ENCODE peak calls at places on chromosomes 12 and 14, in seven cellular contexts. Q, T, E, D, U, J and I are unnamed samples.

GRCh38 chr12:101616027-101616494 is 21.3 kb downstream of the MYBPC1 start:
- DNase-seq in Q (no peak), U (no peak), E (no peak), D (no peak), T (no peak), J (no peak), I (no peak)

GRCh38 chr12:24222968-24223367 is 273.5 kb upstream of the SOX5 start:
- DNase-seq in J (no peak), Q (peak), D (no peak), T (no peak), U (no peak), E (no peak), I (no peak)

GRCh38 chr12:91163116-91163515 is 19.5 kb downstream of the DCN start:
- DNase-seq in T (no peak), J (no peak), D (no peak), U (no peak), E (no peak), Q (no peak), I (no peak)

GRCh38 chr12:64059685-64060084 is 162.4 kb downstream of the KICS2 start:
- DNase-seq in Q (peak), U (no peak), E (no peak), T (no peak), J (no peak), D (no peak), I (no peak)

GRCh38 chr14:26427059-26427458 is 170.8 kb downstream of the NOVA1 start:
- DNase-seq in Q (peak), E (no peak), J (no peak), D (no peak), U (peak), T (no peak), I (no peak)

GRCh38 chr12:128069359-128069997 is 197.5 kb upstream of the TMEM132C start:
- DNase-seq in U (no peak), J (no peak), Q (peak), E (no peak), T (no peak), D (no peak), I (peak)

GRCh38 chr12:103880299-103881142 is 39.5 kb upstream of the NT5DC3 start:
- DNase-seq in E (no peak), Q (no peak), U (no peak), J (peak), T (no peak), D (no peak), I (no peak)

GRCh38 chr12:95318071-95318545 is 100.5 kb downstream of the VEZT start:
- DNase-seq in J (no peak), U (no peak), E (no peak), T (no peak), Q (peak), D (no peak), I (no peak)

GRCh38 chr12:114809132-114809531 is 125.2 kb upstream of the TBX3 start:
- DNase-seq in T (no peak), J (no peak), U (no peak), Q (no peak), E (no peak), D (no peak), I (no peak)

GRCh38 chr14:99267871-99268775 is 3.9 kb downstream of the BCL11B start:
- DNase-seq in E (no peak), U (no peak), J (no peak), T (no peak), D (peak), Q (no peak), I (no peak)

GRCh38 chr14:79825046-79825521 is 386.2 kb downstream of the DIO2 start:
- DNase-seq in U (peak), T (no peak), Q (peak), E (no peak), D (no peak), J (no peak), I (no peak)

GRCh38 chr14:91048676-91049075 is 11.8 kb downstream of the RPS6KA5 start:
- DNase-seq in T (no peak), E (no peak), Q (no peak), U (no peak), D (no peak), J (no peak), I (no peak)

GRCh38 chr12:93664573-93665138 is 12.5 kb upstream of the CRADD start:
- DNase-seq in U (no peak), T (no peak), E (no peak), D (no peak), Q (peak), J (no peak), I (no peak)

GRCh38 chr14:100726467-100726811 is 253 bp upstream of the DLK1 start:
- DNase-seq in J (no peak), U (no peak), E (no peak), T (peak), Q (no peak), D (no peak), I (no peak)

GRCh38 chr12:93979189-93979588 is 169.2 kb upstream of the PLXNC1 start:
- DNase-seq in E (no peak), T (no peak), J (peak), U (no peak), Q (peak), D (no peak), I (no peak)

GRCh38 chr12:8678661-8679111 is 16.1 kb upstream of the MFAP5 start:
- DNase-seq in J (no peak), Q (peak), E (no peak), U (no peak), D (no peak), T (no peak), I (no peak)

GRCh38 chr14:102937331-102938175 is 15.1 kb downstream of the AMN start:
- DNase-seq in Q (no peak), E (peak), U (no peak), T (peak), D (no peak), J (no peak), I (no peak)

GRCh38 chr14:76842414-76842813 is 16.2 kb downstream of the LRRC74A start:
- DNase-seq in U (no peak), E (no peak), J (no peak), D (no peak), Q (no peak), T (no peak), I (no peak)

GRCh38 chr12:31506907-31507306 is 84.0 kb downstream of the DENND5B start:
- DNase-seq in T (no peak), D (no peak), E (no peak), U (no peak), J (no peak), Q (peak), I (no peak)

GRCh38 chr12:128734391-128734790 is 89.4 kb downstream of the SLC15A4 start:
- DNase-seq in D (no peak), U (no peak), E (no peak), J (no peak), Q (no peak), T (no peak), I (no peak)

GRCh38 chr14:98138666-98139065 is 1133.3 kb downstream of the BCL11B start:
- DNase-seq in T (no peak), Q (peak), J (no peak), U (no peak), D (peak), E (no peak), I (peak)

GRCh38 chr14:91911474-91912032 is 35.9 kb downstream of the FBLN5 start:
- DNase-seq in U (no peak), J (peak), T (no peak), Q (peak), D (peak), E (no peak), I (peak)

GRCh38 chr14:80146941-80147340 is 64.4 kb downstream of the DIO2 start:
- DNase-seq in U (no peak), E (no peak), Q (no peak), T (no peak), D (no peak), J (no peak), I (no peak)

GRCh38 chr12:56808954-56809353 is 45.8 kb downstream of the HSD17B6 start:
- DNase-seq in Q (peak), T (no peak), D (no peak), J (no peak), E (no peak), U (no peak), I (no peak)

GRCh38 chr14:70887207-70888150 is 19.8 kb upstream of the PCNX1 start:
- DNase-seq in T (no peak), D (no peak), E (no peak), U (no peak), J (peak), Q (peak), I (no peak)

GRCh38 chr12:102005256-102005655 is 56.5 kb downstream of the WASHC3 start:
- DNase-seq in T (no peak), D (no peak), E (no peak), U (no peak), J (no peak), Q (no peak), I (no peak)

GRCh38 chr12:118357327-118358007 is 15.2 kb downstream of the TAOK3 start:
- DNase-seq in T (no peak), Q (peak), J (peak), E (no peak), D (peak), U (peak), I (no peak)

GRCh38 chr12:1864456-1864855 is 44.1 kb downstream of the LRTM2 start:
- DNase-seq in E (no peak), T (no peak), J (no peak), U (no peak), Q (no peak), D (no peak), I (no peak)

GRCh38 chr12:68344126-68344525 is 12.0 kb upstream of the MDM1 start:
- DNase-seq in Q (no peak), T (no peak), J (no peak), D (no peak), E (no peak), U (no peak), I (no peak)

GRCh38 chr14:61320806-61321384 is 484 bp upstream of the PRKCH start:
- DNase-seq in Q (no peak), D (peak), E (no peak), T (peak), J (no peak), U (no peak), I (peak)
- H3K4me3 ChIP-seq in Q (peak), D (peak), E (peak), T (peak), J (peak), U (peak), I (peak)

GRCh38 chr14:29558516-29558915 is 369.1 kb downstream of the PRKD1 start:
- DNase-seq in J (no peak), Q (peak), U (no peak), E (no peak), T (no peak), D (no peak), I (no peak)
- H3K4me3 ChIP-seq in J (no peak), Q (no peak), U (no peak), E (no peak), T (no peak), D (no peak), I (no peak)

GRCh38 chr12:131174901-131175300 is 221.2 kb downstream of the ADGRD1 start:
- DNase-seq in T (no peak), Q (no peak), E (no peak), J (no peak), U (no peak), D (no peak), I (no peak)

GRCh38 chr12:131176926-131177325 is 223.2 kb downstream of the ADGRD1 start:
- DNase-seq in J (no peak), D (no peak), E (no peak), U (no peak), Q (no peak), T (no peak), I (peak)

GRCh38 chr12:131176266-131176665 is 222.6 kb downstream of the ADGRD1 start:
- DNase-seq in Q (no peak), J (no peak), U (no peak), D (no peak), E (no peak), T (no peak), I (no peak)

DNA sequence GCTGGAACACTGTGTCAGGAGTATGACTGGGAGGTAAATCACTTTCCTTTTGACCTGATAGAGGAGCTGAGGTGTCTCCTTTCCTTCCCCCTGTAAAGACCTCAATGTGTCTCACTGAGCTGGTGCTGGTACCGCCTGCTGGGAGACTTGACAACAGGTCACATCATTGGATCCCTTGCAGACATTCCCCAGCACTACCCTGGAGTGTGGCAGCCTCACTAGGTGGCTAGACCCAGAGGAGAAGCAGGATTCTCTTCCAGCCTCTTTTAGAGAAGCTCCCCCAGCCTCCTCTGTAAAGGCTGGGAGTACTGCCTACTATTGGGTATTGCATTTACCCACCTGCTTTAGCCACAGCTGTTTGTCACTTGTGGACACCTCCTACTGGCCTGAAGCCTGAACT is 223.9 kb downstream of the ADGRD1 start:
- DNase-seq in E (no peak), J (no peak), T (no peak), D (no peak), U (no peak), Q (no peak), I (peak)
- H3K4me3 ChIP-seq in E (no peak), J (no peak), T (no peak), D (no peak), U (no peak), Q (no peak), I (no peak)

DNA sequence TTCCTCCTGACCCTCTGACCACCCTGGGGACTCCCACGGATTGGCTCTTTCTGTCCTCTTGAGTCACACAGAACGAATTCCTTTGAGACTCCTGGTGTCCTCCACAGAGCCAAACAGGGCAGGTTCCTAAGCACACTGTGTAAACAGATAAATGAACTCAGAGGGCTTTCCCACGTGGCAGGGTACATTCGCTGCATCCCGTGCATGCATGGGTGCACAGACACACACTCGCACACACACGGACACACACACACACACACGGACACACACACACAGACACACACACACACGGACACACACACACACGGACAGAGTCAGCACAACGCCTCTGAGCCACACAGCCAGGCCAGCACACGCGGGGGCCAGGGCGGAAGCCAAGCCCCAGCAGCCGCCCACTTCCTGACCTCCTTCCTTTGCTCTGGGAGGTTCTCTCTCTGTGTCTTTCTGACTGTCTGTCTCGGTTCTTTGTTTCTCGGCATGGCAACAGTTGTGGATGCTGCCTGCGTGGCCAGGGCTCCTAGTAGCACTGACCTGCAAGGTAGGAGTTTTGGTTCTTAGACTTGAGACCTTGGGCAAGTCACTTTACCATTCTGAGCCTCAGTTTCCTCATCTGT is 706 bp downstream of the CRACR2A start:
- DNase-seq in D (peak), J (peak), Q (peak), E (peak), T (peak), U (peak), I (peak)
- H3K4me3 ChIP-seq in D (peak), J (peak), Q (peak), E (peak), T (peak), U (peak), I (peak)

GRCh38 chr12:115852054-115852453 is 425.4 kb downstream of the MED13L start:
- DNase-seq in D (no peak), E (no peak), U (no peak), J (no peak), T (no peak), Q (no peak), I (no peak)

GRCh38 chr12:115849262-115849943 is 428.1 kb downstream of the MED13L start:
- DNase-seq in Q (no peak), T (no peak), E (no peak), U (no peak), D (no peak), J (no peak), I (no peak)

GRCh38 chr12:115847398-115847797 is 430.1 kb downstream of the MED13L start:
- DNase-seq in D (no peak), J (no peak), T (no peak), Q (no peak), E (no peak), U (no peak), I (no peak)

GRCh38 chr12:115846516-115846915 is 431.0 kb downstream of the MED13L start:
- DNase-seq in D (no peak), J (no peak), E (no peak), U (no peak), Q (no peak), T (no peak), I (no peak)

GRCh38 chr12:115850924-115851323 is 426.6 kb downstream of the MED13L start:
- DNase-seq in Q (no peak), D (no peak), T (no peak), U (no peak), E (no peak), J (no peak), I (no peak)
- H3K4me3 ChIP-seq in Q (no peak), D (no peak), T (no peak), U (no peak), E (no peak), J (no peak), I (no peak)

GRCh38 chr12:53603196-53603595 is 23.0 kb downstream of the ATF7 start:
- DNase-seq in D (no peak), Q (no peak), U (no peak), T (no peak), J (no peak), E (no peak), I (no peak)

GRCh38 chr12:53602176-53602942 is 23.8 kb downstream of the ATF7 start:
- DNase-seq in E (no peak), Q (no peak), D (no peak), U (no peak), J (no peak), T (no peak), I (no peak)

GRCh38 chr12:53601296-53601847 is 24.8 kb downstream of the ATF7 start:
- DNase-seq in T (peak), Q (no peak), D (no peak), E (no peak), U (no peak), J (no peak), I (no peak)

GRCh38 chr12:53604581-53604980 is 21.6 kb downstream of the ATF7 start:
- DNase-seq in D (no peak), E (no peak), J (no peak), U (no peak), T (no peak), Q (no peak), I (no peak)

DNA sequence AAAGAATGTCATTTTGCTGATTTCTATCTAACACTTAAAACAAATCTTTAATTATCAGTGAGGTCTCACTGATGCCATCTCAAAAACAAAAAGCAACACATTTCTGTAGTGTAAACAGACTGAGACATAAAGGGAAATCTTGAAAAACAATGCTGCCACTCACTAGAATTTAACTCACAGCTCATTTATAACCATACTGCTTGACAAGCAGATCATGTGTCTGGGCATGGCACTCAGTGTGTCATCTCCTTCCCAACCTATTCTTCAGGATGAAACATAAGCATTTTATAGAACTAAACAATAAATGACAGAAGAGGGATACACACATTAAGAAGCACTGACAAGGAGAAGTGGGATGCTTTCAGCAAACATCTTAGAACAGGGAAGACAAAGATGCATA is 22.4 kb downstream of the ATF7 start:
- DNase-seq in Q (no peak), T (no peak), D (no peak), E (no peak), J (no peak), U (no peak), I (no peak)
- H3K4me3 ChIP-seq in Q (no peak), T (no peak), D (no peak), E (no peak), J (no peak), U (no peak), I (no peak)

DNA sequence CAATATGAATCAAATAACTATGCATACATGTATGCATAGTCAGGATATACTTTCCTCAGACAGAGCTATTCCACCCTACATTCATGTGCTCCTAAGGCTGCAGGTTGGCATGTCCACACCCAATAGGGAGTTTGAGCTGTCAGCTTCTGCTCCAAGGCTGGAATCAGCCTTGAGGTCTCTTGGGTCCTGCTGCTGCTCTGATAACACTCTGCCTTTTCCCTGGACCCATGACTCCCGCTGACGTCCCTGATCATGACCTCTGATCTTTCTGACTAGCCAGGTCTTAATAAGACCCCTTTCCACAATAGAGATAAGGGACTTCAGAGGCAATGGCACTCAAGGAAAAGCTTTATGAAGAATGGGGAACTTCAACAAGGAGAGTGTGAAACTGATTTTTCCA is 5.7 kb downstream of the PITPNM2 start:
- DNase-seq in Q (no peak), U (no peak), E (no peak), T (no peak), D (no peak), J (no peak), I (no peak)
- H3K4me3 ChIP-seq in Q (no peak), U (no peak), E (no peak), T (no peak), D (no peak), J (no peak), I (no peak)

GRCh38 chr12:54262403-54262925 is 17.5 kb downstream of the CBX5 start:
- DNase-seq in D (no peak), U (no peak), T (no peak), E (no peak), Q (peak), J (no peak), I (no peak)

GRCh38 chr12:54257332-54257731 is 22.6 kb downstream of the CBX5 start:
- DNase-seq in D (no peak), T (no peak), J (no peak), E (no peak), Q (no peak), U (no peak), I (no peak)

GRCh38 chr12:54261817-54262402 is 18.0 kb downstream of the CBX5 start:
- DNase-seq in U (no peak), Q (peak), T (no peak), D (no peak), E (no peak), J (no peak), I (no peak)

GRCh38 chr12:54258286-54258685 is 21.6 kb downstream of the CBX5 start:
- DNase-seq in Q (peak), T (no peak), J (no peak), D (no peak), E (no peak), U (no peak), I (no peak)

GRCh38 chr12:54259194-54260011 is 20.5 kb downstream of the CBX5 start:
- DNase-seq in D (peak), E (peak), T (peak), J (peak), Q (peak), U (peak), I (peak)
- H3K4me3 ChIP-seq in D (no peak), E (peak), T (peak), J (peak), Q (peak), U (peak), I (peak)